ENCODE peak calls at places on chromosomes 3 and 15, in six cellular contexts. V is breast epithelium, U is fibroblast of lung, E is H1, P is Calu3, N is psoas muscle. C is an unnamed sample.

GRCh38 chr15:78695849-78696248 is 54.8 kb upstream of the CHRNB4 start:
- DNase-seq in V (no peak), U (no peak), E (no peak), P (no peak), N (no peak), C (no peak)

GRCh38 chr3:64224826-64225606 is at the start of gene PRICKLE2:
- DNase-seq in V (peak; percentile 64), U (peak; percentile 92), E (peak; percentile 43), P (peak; percentile 73), N (peak; percentile 77), C (peak; percentile 25)

GRCh38 chr3:50364573-50365079 is 5.3 kb upstream of the TMEM115 start:
- DNase-seq in V (no peak), U (no peak), E (no peak), P (no peak), N (no peak), C (no peak)

GRCh38 chr3:105938101-105938500 is 69.3 kb upstream of the CBLB start:
- DNase-seq in V (no peak), U (peak; percentile 59), E (no peak), P (no peak), N (no peak), C (no peak)

GRCh38 chr3:197345381-197345780 is 47.0 kb upstream of the DLG1 start:
- DNase-seq in V (no peak), U (no peak), E (no peak), P (no peak), N (no peak), C (no peak)

GRCh38 chr3:64687781-64688515 is at the start of gene ADAMTS9:
- DNase-seq in V (peak; percentile 51), U (peak; percentile 73), E (no peak), P (peak; percentile 85), N (peak; percentile 77), C (peak; percentile 21)

GRCh38 chr3:21750291-21750690 is 719 bp downstream of the ZNF385D start:
- DNase-seq in V (no peak), U (peak; percentile 73), E (no peak), P (no peak), N (no peak), C (no peak)

GRCh38 chr3:16784958-16785357 is 99.8 kb upstream of the PLCL2 start:
- DNase-seq in V (no peak), U (no peak), E (no peak), P (no peak), N (no peak), C (no peak)

GRCh38 chr3:44883999-44884431 is 9.6 kb downstream of the TGM4 start:
- DNase-seq in V (no peak), U (peak; percentile 98), E (no peak), P (peak; percentile 68), N (no peak), C (no peak)

GRCh38 chr3:118912188-118912587 is 122.5 kb downstream of the IGSF11 start:
- DNase-seq in V (no peak), U (no peak), E (no peak), P (no peak), N (no peak), C (no peak)

GRCh38 chr15:31392761-31393401 is 66.2 kb downstream of the KLF13 start:
- DNase-seq in V (no peak), U (no peak), E (no peak), P (no peak), N (no peak), C (peak; percentile 57)

GRCh38 chr3:171459942-171460225 is 321 bp downstream of the TNIK start:
- DNase-seq in V (no peak), U (no peak), E (no peak), P (no peak), N (no peak), C (no peak)

GRCh38 chr3:108036984-108037741 is 53.7 kb downstream of the CD47 start:
- DNase-seq in V (no peak), U (peak; percentile 23), E (no peak), P (no peak), N (no peak), C (peak; percentile 37)

GRCh38 chr15:65856821-65857455 is 12.4 kb upstream of the RAB11A start:
- DNase-seq in V (peak; percentile 66), U (peak; percentile 32), E (no peak), P (peak; percentile 88), N (peak; percentile 56), C (peak; percentile 54)

GRCh38 chr15:45943255-45943654 is 308.4 kb downstream of the SQOR start:
- DNase-seq in V (no peak), U (no peak), E (no peak), P (no peak), N (no peak), C (no peak)

GRCh38 chr3:14885307-14885706 is 62.1 kb upstream of the NR2C2 start:
- DNase-seq in V (no peak), U (no peak), E (no peak), P (no peak), N (no peak), C (no peak)

GRCh38 chr3:58116161-58116955 is 94.4 kb downstream of the DNASE1L3 start:
- DNase-seq in V (no peak), U (no peak), E (no peak), P (peak; percentile 2), N (no peak), C (peak; percentile 66)

GRCh38 chr3:196073188-196073838 is 8.6 kb downstream of the TFRC start:
- DNase-seq in V (no peak), U (peak; percentile 45), E (no peak), P (peak; percentile 55), N (no peak), C (peak; percentile 58)

GRCh38 chr3:159919873-159920272 is 68.8 kb upstream of the IL12A start:
- DNase-seq in V (no peak), U (peak; percentile 63), E (no peak), P (no peak), N (no peak), C (no peak)

GRCh38 chr3:42229942-42230688 is 35.9 kb downstream of the CCK start:
- DNase-seq in V (no peak), U (peak; percentile 43), E (no peak), P (peak; percentile 49), N (no peak), C (no peak)

GRCh38 chr3:61687663-61688306 is 126.4 kb downstream of the PTPRG start:
- DNase-seq in V (no peak), U (no peak), E (no peak), P (no peak), N (no peak), C (no peak)

GRCh38 chr3:40780801-40781406 is 256.1 kb downstream of the ZNF621 start:
- DNase-seq in V (peak; percentile 67), U (peak; percentile 61), E (no peak), P (no peak), N (peak; percentile 60), C (no peak)

GRCh38 chr15:32029409-32029861 is 880 bp upstream of the CHRNA7 start:
- DNase-seq in V (no peak), U (no peak), E (no peak), P (peak; percentile 16), N (no peak), C (no peak)

GRCh38 chr15:40323953-40324937 is 753 bp downstream of the INAFM2 start:
- DNase-seq in V (no peak), U (no peak), E (no peak), P (no peak), N (no peak), C (peak; percentile 59)

GRCh38 chr15:27592036-27592725 is 506.9 kb downstream of the OCA2 start:
- DNase-seq in V (no peak), U (peak; percentile 39), E (no peak), P (no peak), N (no peak), C (no peak)

DNA sequence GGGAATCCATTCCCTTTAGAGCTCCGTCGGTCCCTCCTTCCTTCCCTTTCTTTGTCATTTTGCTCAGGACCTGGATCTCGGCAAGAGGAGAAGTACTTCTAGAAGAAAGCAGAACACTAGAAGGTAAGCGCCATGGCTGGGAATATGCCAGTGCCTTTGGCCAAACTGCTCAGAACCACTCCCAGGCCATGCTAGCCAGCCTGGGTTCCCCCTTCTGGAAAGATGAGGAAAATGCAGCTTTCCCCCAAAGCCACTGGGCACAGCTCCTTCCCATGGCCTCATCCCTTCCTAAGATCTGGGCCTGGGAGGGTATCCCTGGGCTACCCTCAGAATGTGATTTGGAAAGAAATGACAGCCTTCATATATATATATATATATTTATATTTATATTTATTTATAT is 6.3 kb upstream of the ISL2 start:
- DNase-seq in V (no peak), U (peak; percentile 35), E (no peak), P (peak; percentile 70), N (no peak), C (no peak)
- TF ChIP-seq CTCF in V (no peak), U (peak; percentile 79), E (peak; percentile 76), P (peak; percentile 57), N (peak; percentile 55), C (no peak)

GRCh38 chr3:186551387-186551786 is 7.2 kb upstream of the CRYGS start:
- DNase-seq in V (no peak), U (no peak), E (no peak), P (no peak), N (no peak), C (no peak)
- TF ChIP-seq CTCF in V (no peak), U (no peak), E (no peak), P (no peak), N (no peak), C (no peak)

GRCh38 chr3:128497305-128498126 is 4.5 kb upstream of the GATA2 start:
- DNase-seq in V (no peak), U (peak; percentile 36), E (no peak), P (peak; percentile 90), N (peak; percentile 61), C (peak; percentile 84)
- TF ChIP-seq CTCF in V (no peak), U (peak; percentile 42), E (peak; percentile 85), P (peak; percentile 98), N (peak; percentile 90), C (peak; percentile 66)

DNA sequence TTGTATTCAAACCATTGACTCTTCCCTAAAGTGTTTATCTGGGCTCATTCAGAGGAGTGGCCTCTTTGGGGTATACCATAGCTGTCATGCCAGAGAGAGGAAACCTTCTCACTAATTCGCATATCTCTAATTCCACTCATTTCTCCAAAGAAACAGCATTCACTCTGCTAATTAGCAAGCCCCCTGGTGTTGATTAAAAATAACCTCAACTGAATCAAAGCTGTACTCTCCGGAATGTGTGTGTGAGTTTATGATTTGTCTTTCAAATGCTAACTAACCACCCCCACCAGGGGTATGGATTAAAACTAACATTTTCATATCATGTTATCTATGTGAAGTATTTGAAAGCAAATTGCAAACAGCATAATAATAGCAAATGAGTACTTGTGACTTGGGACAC is 45.5 kb downstream of the PAQR5 start:
- DNase-seq in V (no peak), U (no peak), E (no peak), P (no peak), N (no peak), C (no peak)
- TF ChIP-seq CTCF in V (no peak), U (no peak), E (no peak), P (peak; percentile 19), N (no peak), C (no peak)

DNA sequence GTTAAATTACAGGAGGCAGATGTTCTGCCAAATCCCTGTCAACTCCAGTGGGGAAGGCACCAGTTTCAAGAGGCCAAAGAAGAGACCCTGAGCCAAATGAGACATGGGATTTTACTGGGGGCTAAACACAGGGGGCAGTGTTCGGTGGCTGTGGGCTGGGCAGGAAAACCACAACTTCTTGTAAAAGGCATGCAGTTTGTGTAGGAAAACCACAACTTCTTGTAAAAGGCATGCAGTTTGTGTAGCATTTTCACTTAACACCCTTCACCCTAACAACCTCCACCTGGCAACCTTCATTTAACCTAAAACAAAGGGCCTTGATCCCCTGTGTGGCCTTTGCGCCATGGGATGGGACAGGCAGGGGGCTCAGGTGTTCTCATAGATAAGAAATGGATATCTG is 61.0 kb downstream of the POLR2M start:
- DNase-seq in V (no peak), U (no peak), E (no peak), P (no peak), N (no peak), C (no peak)
- TF ChIP-seq CTCF in V (no peak), U (no peak), E (no peak), P (no peak), N (no peak), C (no peak)